ENCODE peak calls at places on chromosomes 16 and 17, in seven cellular contexts. One of them, this sample, is unnamed.

GRCh38 chr17:67194134-67194533 is 50.9 kb downstream of the HELZ start:
- DNase-seq in NCI-H460: no peak
- DNase-seq in NCI-H146: no peak
- DNase-seq in neural crest cell: no peak
- DNase-seq in nucleus accumbens: no peak
- DNase-seq in WTC11: no peak
- DNase-seq in astrocyte of the spinal cord: peak; percentile 39
- DNase-seq in this sample: no peak

GRCh38 chr17:82892869-82893565 is 53.2 kb upstream of the ZNF750 start:
- DNase-seq in NCI-H460: no peak
- DNase-seq in NCI-H146: no peak
- DNase-seq in neural crest cell: no peak
- DNase-seq in nucleus accumbens: no peak
- DNase-seq in WTC11: no peak
- DNase-seq in astrocyte of the spinal cord: no peak
- DNase-seq in this sample: no peak

GRCh38 chr17:47708864-47709541 is 15.0 kb downstream of the TBKBP1 start:
- DNase-seq in NCI-H460: no peak
- DNase-seq in NCI-H146: no peak
- DNase-seq in neural crest cell: no peak
- DNase-seq in nucleus accumbens: peak; percentile 14
- DNase-seq in WTC11: peak; percentile 49
- DNase-seq in astrocyte of the spinal cord: no peak
- DNase-seq in this sample: no peak

GRCh38 chr16:65122974-65123845 is 1.3 kb upstream of the CDH11 start:
- DNase-seq in NCI-H460: no peak
- DNase-seq in NCI-H146: no peak
- DNase-seq in neural crest cell: peak; percentile 6
- DNase-seq in nucleus accumbens: peak; percentile 36
- DNase-seq in WTC11: peak; percentile 37
- DNase-seq in astrocyte of the spinal cord: peak; percentile 74
- DNase-seq in this sample: no peak

GRCh38 chr17:73349647-73350046 is 37.8 kb upstream of the CDC42EP4 start:
- DNase-seq in NCI-H460: no peak
- DNase-seq in NCI-H146: no peak
- DNase-seq in neural crest cell: no peak
- DNase-seq in nucleus accumbens: no peak
- DNase-seq in WTC11: no peak
- DNase-seq in astrocyte of the spinal cord: no peak
- DNase-seq in this sample: no peak

GRCh38 chr16:57764341-57765159 is 29.0 kb downstream of the KATNB1 start:
- DNase-seq in NCI-H460: peak; percentile 88
- DNase-seq in NCI-H146: peak; percentile 2
- DNase-seq in neural crest cell: no peak
- DNase-seq in nucleus accumbens: no peak
- DNase-seq in WTC11: peak; percentile 95
- DNase-seq in astrocyte of the spinal cord: peak; percentile 76
- DNase-seq in this sample: peak; percentile 95

GRCh38 chr17:78166416-78166815 is 2.0 kb upstream of the SYNGR2 start:
- DNase-seq in NCI-H460: no peak
- DNase-seq in NCI-H146: peak; percentile 77
- DNase-seq in neural crest cell: no peak
- DNase-seq in nucleus accumbens: no peak
- DNase-seq in WTC11: no peak
- DNase-seq in astrocyte of the spinal cord: no peak
- DNase-seq in this sample: no peak

GRCh38 chr17:79721993-79722671 is 8.6 kb upstream of the ENPP7 start:
- DNase-seq in NCI-H460: no peak
- DNase-seq in NCI-H146: peak; percentile 34
- DNase-seq in neural crest cell: no peak
- DNase-seq in nucleus accumbens: no peak
- DNase-seq in WTC11: peak; percentile 31
- DNase-seq in astrocyte of the spinal cord: no peak
- DNase-seq in this sample: peak; percentile 72